ENCODE peak calls at places on chromosome 3, in four cellular contexts. W, C, X and A are unnamed samples.

GRCh38 chr3:42734263-42734860 is 31.8 kb upstream of the HHATL start:
- DNase-seq in C (no peak), X (no peak), W (no peak), A (no peak)

GRCh38 chr3:156793851-156794250 is 32.3 kb upstream of the LEKR1 start:
- DNase-seq in X (no peak), W (no peak), C (no peak), A (no peak)

GRCh38 chr3:72550582-72551262 is 297.5 kb downstream of the SHQ1 start:
- DNase-seq in W (no peak), X (no peak), C (no peak), A (no peak)

GRCh38 chr3:122893282-122893681 is 98.4 kb downstream of the SLC49A4 start:
- DNase-seq in W (peak), C (no peak), X (no peak), A (no peak)

GRCh38 chr3:27345493-27345892 is 23.7 kb downstream of the NEK10 start:
- DNase-seq in C (no peak), W (no peak), X (no peak), A (peak)

GRCh38 chr3:16511561-16512434 is 1.7 kb downstream of the RFTN1 start:
- DNase-seq in X (peak), C (peak), W (peak), A (peak)

GRCh38 chr3:49966233-49966942 is 26.4 kb downstream of the RBM6 start:
- DNase-seq in X (no peak), W (peak), C (no peak), A (no peak)

GRCh38 chr3:189204467-189204866 is 32.7 kb downstream of the TPRG1 start:
- DNase-seq in X (no peak), W (peak), C (no peak), A (no peak)

GRCh38 chr3:139284221-139284620 is 59.6 kb upstream of the MRPS22 start:
- DNase-seq in W (peak), X (no peak), C (no peak), A (no peak)

GRCh38 chr3:57959407-57960173 is 48.6 kb upstream of the FLNB start:
- DNase-seq in X (no peak), W (no peak), C (no peak), A (no peak)

GRCh38 chr3:119104031-119104430 is 41.9 kb upstream of the TEX55 start:
- DNase-seq in W (no peak), X (no peak), C (no peak), A (no peak)